ENCODE peak calls at places on chromosome 21, in eight cellular contexts. One of them, this sample, is unnamed.

GRCh38 chr21:43611598-43612369 is 47.5 kb downstream of the HSF2BP start:
- DNase-seq in body of pancreas: peak
- DNase-seq in left lung: peak
- DNase-seq in adrenal gland: peak
- DNase-seq in lower lobe of right lung: peak
- DNase-seq in A549: peak
- DNase-seq in suprapubic skin: no peak
- DNase-seq in brain microvascular endothelial cell: peak
- DNase-seq in this sample: peak

GRCh38 chr21:18000961-18001522 is 181.9 kb upstream of the C21orf91 start:
- DNase-seq in A549: no peak
- DNase-seq in suprapubic skin: no peak
- DNase-seq in adrenal gland: no peak
- DNase-seq in body of pancreas: no peak
- DNase-seq in brain microvascular endothelial cell: no peak
- DNase-seq in lower lobe of right lung: no peak
- DNase-seq in left lung: no peak
- DNase-seq in this sample: no peak

GRCh38 chr21:31354604-31355443 is 10.8 kb upstream of the TIAM1 start:
- DNase-seq in A549: peak
- DNase-seq in suprapubic skin: no peak
- DNase-seq in lower lobe of right lung: no peak
- DNase-seq in body of pancreas: no peak
- DNase-seq in brain microvascular endothelial cell: peak
- DNase-seq in left lung: peak
- DNase-seq in adrenal gland: peak
- DNase-seq in this sample: no peak

GRCh38 chr21:42777757-42778344 is 101.5 kb downstream of the WDR4 start:
- DNase-seq in suprapubic skin: no peak
- DNase-seq in lower lobe of right lung: peak
- DNase-seq in brain microvascular endothelial cell: no peak
- DNase-seq in body of pancreas: no peak
- DNase-seq in left lung: no peak
- DNase-seq in A549: no peak
- DNase-seq in adrenal gland: no peak
- DNase-seq in this sample: no peak

GRCh38 chr21:33487996-33488395 is 3.5 kb downstream of the DNAJC28 start:
- DNase-seq in suprapubic skin: no peak
- DNase-seq in left lung: no peak
- DNase-seq in brain microvascular endothelial cell: no peak
- DNase-seq in A549: no peak
- DNase-seq in lower lobe of right lung: no peak
- DNase-seq in adrenal gland: no peak
- DNase-seq in body of pancreas: no peak
- DNase-seq in this sample: no peak

GRCh38 chr21:46661211-46661625 is 25.7 kb downstream of the PRMT2 start:
- DNase-seq in left lung: peak
- DNase-seq in lower lobe of right lung: peak
- DNase-seq in brain microvascular endothelial cell: peak
- DNase-seq in A549: no peak
- DNase-seq in body of pancreas: peak
- DNase-seq in adrenal gland: peak
- DNase-seq in suprapubic skin: no peak
- DNase-seq in this sample: peak

GRCh38 chr21:42766756-42767560 is 112.4 kb downstream of the WDR4 start:
- DNase-seq in body of pancreas: no peak
- DNase-seq in A549: no peak
- DNase-seq in left lung: no peak
- DNase-seq in lower lobe of right lung: peak
- DNase-seq in adrenal gland: no peak
- DNase-seq in brain microvascular endothelial cell: no peak
- DNase-seq in suprapubic skin: no peak
- DNase-seq in this sample: no peak

GRCh38 chr21:17250651-17251294 is 262.1 kb upstream of the CXADR start:
- DNase-seq in A549: no peak
- DNase-seq in brain microvascular endothelial cell: peak
- DNase-seq in lower lobe of right lung: no peak
- DNase-seq in left lung: no peak
- DNase-seq in body of pancreas: no peak
- DNase-seq in suprapubic skin: no peak
- DNase-seq in adrenal gland: peak
- DNase-seq in this sample: no peak

GRCh38 chr21:17550671-17551308 is 37.9 kb downstream of the CXADR start:
- DNase-seq in A549: no peak
- DNase-seq in suprapubic skin: no peak
- DNase-seq in adrenal gland: no peak
- DNase-seq in brain microvascular endothelial cell: peak
- DNase-seq in lower lobe of right lung: no peak
- DNase-seq in body of pancreas: no peak
- DNase-seq in left lung: no peak
- DNase-seq in this sample: no peak

GRCh38 chr21:44370771-44371410 is 17.5 kb downstream of the TRPM2 start:
- DNase-seq in suprapubic skin: no peak
- DNase-seq in A549: no peak
- DNase-seq in adrenal gland: no peak
- DNase-seq in body of pancreas: no peak
- DNase-seq in lower lobe of right lung: no peak
- DNase-seq in brain microvascular endothelial cell: no peak
- DNase-seq in left lung: no peak
- DNase-seq in this sample: peak

GRCh38 chr21:25457946-25458345 is 149.3 kb downstream of the MRPL39 start:
- DNase-seq in lower lobe of right lung: no peak
- DNase-seq in A549: no peak
- DNase-seq in left lung: no peak
- DNase-seq in body of pancreas: no peak
- DNase-seq in adrenal gland: no peak
- DNase-seq in brain microvascular endothelial cell: no peak
- DNase-seq in suprapubic skin: no peak
- DNase-seq in this sample: no peak

GRCh38 chr21:15195104-15195503 is 130.3 kb upstream of the NRIP1 start:
- DNase-seq in adrenal gland: no peak
- DNase-seq in left lung: no peak
- DNase-seq in body of pancreas: no peak
- DNase-seq in suprapubic skin: no peak
- DNase-seq in brain microvascular endothelial cell: no peak
- DNase-seq in lower lobe of right lung: no peak
- DNase-seq in A549: no peak
- DNase-seq in this sample: no peak

GRCh38 chr21:43001316-43001715 is 27.0 kb downstream of the PKNOX1 start:
- DNase-seq in brain microvascular endothelial cell: no peak
- DNase-seq in lower lobe of right lung: no peak
- DNase-seq in body of pancreas: no peak
- DNase-seq in left lung: no peak
- DNase-seq in A549: no peak
- DNase-seq in adrenal gland: peak
- DNase-seq in suprapubic skin: no peak
- DNase-seq in this sample: peak

GRCh38 chr21:17921579-17922530 is 102.7 kb upstream of the C21orf91 start:
- DNase-seq in A549: no peak
- DNase-seq in suprapubic skin: no peak
- DNase-seq in adrenal gland: peak
- DNase-seq in body of pancreas: no peak
- DNase-seq in lower lobe of right lung: no peak
- DNase-seq in left lung: no peak
- DNase-seq in brain microvascular endothelial cell: peak
- DNase-seq in this sample: no peak

GRCh38 chr21:25507522-25507921 is 99.8 kb downstream of the MRPL39 start:
- DNase-seq in brain microvascular endothelial cell: no peak
- DNase-seq in lower lobe of right lung: no peak
- DNase-seq in A549: no peak
- DNase-seq in suprapubic skin: no peak
- DNase-seq in left lung: no peak
- DNase-seq in body of pancreas: no peak
- DNase-seq in adrenal gland: no peak
- DNase-seq in this sample: no peak

GRCh38 chr21:15775291-15775690 is 45.5 kb downstream of the USP25 start:
- DNase-seq in brain microvascular endothelial cell: no peak
- DNase-seq in adrenal gland: no peak
- DNase-seq in suprapubic skin: no peak
- DNase-seq in body of pancreas: no peak
- DNase-seq in A549: no peak
- DNase-seq in left lung: no peak
- DNase-seq in lower lobe of right lung: no peak
- DNase-seq in this sample: no peak

GRCh38 chr21:30733026-30733425 is 14.0 kb downstream of the KRTAP21-2 start:
- DNase-seq in body of pancreas: no peak
- DNase-seq in suprapubic skin: no peak
- DNase-seq in left lung: no peak
- DNase-seq in adrenal gland: no peak
- DNase-seq in A549: no peak
- DNase-seq in brain microvascular endothelial cell: no peak
- DNase-seq in lower lobe of right lung: no peak
- DNase-seq in this sample: no peak

GRCh38 chr21:39837861-39838359 is 29.3 kb upstream of the PCP4 start:
- DNase-seq in body of pancreas: no peak
- DNase-seq in lower lobe of right lung: no peak
- DNase-seq in brain microvascular endothelial cell: no peak
- DNase-seq in adrenal gland: no peak
- DNase-seq in suprapubic skin: no peak
- DNase-seq in A549: no peak
- DNase-seq in left lung: no peak
- DNase-seq in this sample: no peak

GRCh38 chr21:29211205-29211604 is 80.8 kb downstream of the MAP3K7CL start:
- DNase-seq in body of pancreas: no peak
- DNase-seq in adrenal gland: no peak
- DNase-seq in brain microvascular endothelial cell: no peak
- DNase-seq in left lung: no peak
- DNase-seq in A549: no peak
- DNase-seq in lower lobe of right lung: no peak
- DNase-seq in suprapubic skin: no peak
- DNase-seq in this sample: no peak

GRCh38 chr21:29209696-29210095 is 79.3 kb downstream of the MAP3K7CL start:
- DNase-seq in adrenal gland: no peak
- DNase-seq in A549: no peak
- DNase-seq in suprapubic skin: no peak
- DNase-seq in left lung: no peak
- DNase-seq in body of pancreas: no peak
- DNase-seq in lower lobe of right lung: no peak
- DNase-seq in brain microvascular endothelial cell: no peak
- DNase-seq in this sample: no peak

GRCh38 chr21:29217818-29218252 is 80.9 kb upstream of the BACH1 start:
- DNase-seq in left lung: no peak
- DNase-seq in body of pancreas: no peak
- DNase-seq in suprapubic skin: no peak
- DNase-seq in brain microvascular endothelial cell: peak
- DNase-seq in lower lobe of right lung: no peak
- DNase-seq in adrenal gland: no peak
- DNase-seq in A549: peak
- DNase-seq in this sample: no peak

GRCh38 chr21:29215709-29216108 is 83.0 kb upstream of the BACH1 start:
- DNase-seq in suprapubic skin: no peak
- DNase-seq in adrenal gland: no peak
- DNase-seq in brain microvascular endothelial cell: no peak
- DNase-seq in A549: no peak
- DNase-seq in body of pancreas: no peak
- DNase-seq in lower lobe of right lung: no peak
- DNase-seq in left lung: no peak
- DNase-seq in this sample: no peak

GRCh38 chr21:29213513-29214385 is 83.3 kb downstream of the MAP3K7CL start:
- DNase-seq in brain microvascular endothelial cell: no peak
- DNase-seq in lower lobe of right lung: no peak
- DNase-seq in A549: no peak
- DNase-seq in body of pancreas: no peak
- DNase-seq in adrenal gland: no peak
- DNase-seq in left lung: no peak
- DNase-seq in suprapubic skin: no peak
- DNase-seq in this sample: no peak
- H3K27ac ChIP-seq in brain microvascular endothelial cell: no peak
- H3K27ac ChIP-seq in lower lobe of right lung: no peak
- H3K27ac ChIP-seq in A549: no peak
- H3K27ac ChIP-seq in body of pancreas: no peak
- H3K27ac ChIP-seq in adrenal gland: no peak
- H3K27ac ChIP-seq in left lung: no peak
- H3K27ac ChIP-seq in suprapubic skin: no peak
- H3K27ac ChIP-seq in this sample: no peak

GRCh38 chr21:21385404-21385803 is 387.2 kb downstream of the NCAM2 start:
- DNase-seq in A549: no peak
- DNase-seq in adrenal gland: no peak
- DNase-seq in left lung: no peak
- DNase-seq in suprapubic skin: no peak
- DNase-seq in body of pancreas: no peak
- DNase-seq in lower lobe of right lung: no peak
- DNase-seq in brain microvascular endothelial cell: no peak
- DNase-seq in this sample: no peak

GRCh38 chr21:21383126-21383525 is 384.9 kb downstream of the NCAM2 start:
- DNase-seq in adrenal gland: no peak
- DNase-seq in lower lobe of right lung: no peak
- DNase-seq in suprapubic skin: no peak
- DNase-seq in body of pancreas: no peak
- DNase-seq in A549: no peak
- DNase-seq in brain microvascular endothelial cell: peak
- DNase-seq in left lung: no peak
- DNase-seq in this sample: no peak

GRCh38 chr21:21384977-21385376 is 386.8 kb downstream of the NCAM2 start:
- DNase-seq in A549: no peak
- DNase-seq in adrenal gland: no peak
- DNase-seq in lower lobe of right lung: no peak
- DNase-seq in suprapubic skin: no peak
- DNase-seq in left lung: no peak
- DNase-seq in body of pancreas: no peak
- DNase-seq in brain microvascular endothelial cell: no peak
- DNase-seq in this sample: no peak

GRCh38 chr21:21387891-21388290 is 389.7 kb downstream of the NCAM2 start:
- DNase-seq in lower lobe of right lung: no peak
- DNase-seq in adrenal gland: no peak
- DNase-seq in suprapubic skin: no peak
- DNase-seq in A549: no peak
- DNase-seq in brain microvascular endothelial cell: no peak
- DNase-seq in body of pancreas: no peak
- DNase-seq in left lung: no peak
- DNase-seq in this sample: no peak
- TF ChIP-seq CTCF in lower lobe of right lung: no peak
- TF ChIP-seq CTCF in adrenal gland: no peak
- TF ChIP-seq CTCF in suprapubic skin: no peak
- TF ChIP-seq CTCF in A549: no peak
- TF ChIP-seq CTCF in brain microvascular endothelial cell: no peak
- TF ChIP-seq CTCF in body of pancreas: no peak
- TF ChIP-seq CTCF in left lung: no peak
- TF ChIP-seq CTCF in this sample: no peak

GRCh38 chr21:36428789-36429671 is 43.8 kb downstream of the CHAF1B start:
- DNase-seq in A549: no peak
- DNase-seq in suprapubic skin: no peak
- DNase-seq in body of pancreas: no peak
- DNase-seq in left lung: no peak
- DNase-seq in brain microvascular endothelial cell: no peak
- DNase-seq in lower lobe of right lung: no peak
- DNase-seq in adrenal gland: no peak
- DNase-seq in this sample: no peak
- H3K4me3 ChIP-seq in A549: peak
- H3K4me3 ChIP-seq in suprapubic skin: no peak
- H3K4me3 ChIP-seq in body of pancreas: no peak
- H3K4me3 ChIP-seq in left lung: peak
- H3K4me3 ChIP-seq in brain microvascular endothelial cell: peak
- H3K4me3 ChIP-seq in lower lobe of right lung: no peak
- H3K4me3 ChIP-seq in adrenal gland: no peak
- H3K4me3 ChIP-seq in this sample: no peak

DNA sequence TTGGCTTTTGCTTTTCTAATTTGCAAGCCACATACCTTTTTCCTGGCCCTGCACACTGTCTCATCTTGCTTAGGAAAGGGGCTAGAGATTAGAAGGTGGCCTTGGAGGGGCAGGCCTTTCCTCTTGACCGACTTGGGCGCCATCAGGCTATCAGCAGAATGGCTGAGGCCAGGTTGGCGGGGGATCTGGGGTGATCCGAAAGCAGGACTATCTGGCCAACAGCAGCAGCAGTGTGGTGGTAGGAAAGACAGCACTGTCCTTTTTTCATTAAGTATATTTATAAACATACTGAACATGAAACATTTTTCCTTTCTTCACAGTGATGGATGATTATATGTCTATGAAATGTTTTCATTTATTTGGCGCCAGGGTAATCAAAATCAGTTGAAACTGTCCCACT is 23.5 kb upstream of the RUNX1 start:
- DNase-seq in body of pancreas: no peak
- DNase-seq in adrenal gland: no peak
- DNase-seq in brain microvascular endothelial cell: no peak
- DNase-seq in lower lobe of right lung: no peak
- DNase-seq in A549: no peak
- DNase-seq in suprapubic skin: no peak
- DNase-seq in left lung: no peak
- DNase-seq in this sample: no peak
- H3K27ac ChIP-seq in body of pancreas: no peak
- H3K27ac ChIP-seq in adrenal gland: no peak
- H3K27ac ChIP-seq in brain microvascular endothelial cell: no peak
- H3K27ac ChIP-seq in lower lobe of right lung: peak
- H3K27ac ChIP-seq in A549: no peak
- H3K27ac ChIP-seq in suprapubic skin: no peak
- H3K27ac ChIP-seq in left lung: peak
- H3K27ac ChIP-seq in this sample: no peak

This sample was measured in dorsolateral prefrontal cortex.